ENCODE peak calls at places on chromosomes 16 and 17, in eight cellular contexts. T, W, I, B, U, R, S and V are unnamed samples.

GRCh38 chr16:50314665-50315064 is 48.3 kb downstream of the ADCY7 start:
- DNase-seq in R (no peak), T (no peak), S (no peak), B (no peak), I (no peak), W (no peak), U (no peak), V (no peak)

GRCh38 chr17:3665834-3666233 is 2.5 kb downstream of the TAX1BP3 start:
- DNase-seq in B (no peak), I (no peak), S (no peak), W (no peak), U (no peak), R (no peak), T (no peak), V (no peak)

GRCh38 chr16:66925322-66925840 is at the start of gene RRAD:
- DNase-seq in U (peak), I (no peak), T (peak), B (peak), S (no peak), W (peak), R (no peak), V (no peak)

GRCh38 chr17:3535253-3535995 is 22.2 kb downstream of the TRPV3 start:
- DNase-seq in I (no peak), T (peak), B (peak), W (peak), S (no peak), U (peak), R (peak), V (peak)

GRCh38 chr17:48503747-48504146 is 27.1 kb downstream of the HOXB1 start:
- DNase-seq in U (no peak), T (no peak), I (no peak), B (no peak), W (no peak), R (no peak), S (no peak), V (no peak)

GRCh38 chr17:41792835-41793748 is 6.6 kb upstream of the JUP start:
- DNase-seq in W (no peak), B (peak), U (peak), R (peak), I (peak), S (peak), T (peak), V (no peak)

GRCh38 chr17:33121756-33122155 is 130.1 kb downstream of the SPACA3 start:
- DNase-seq in T (no peak), U (no peak), R (no peak), S (no peak), I (no peak), W (no peak), B (no peak), V (no peak)

GRCh38 chr16:87062569-87063442 is 254.4 kb downstream of the C16orf95 start:
- DNase-seq in W (peak), T (peak), R (peak), I (peak), S (peak), U (peak), B (peak), V (peak)

GRCh38 chr17:77375526-77375916 is 234.8 kb downstream of the SEC14L1 start:
- DNase-seq in W (no peak), T (no peak), R (no peak), I (no peak), U (peak), B (no peak), S (no peak), V (no peak)

GRCh38 chr16:1265826-1266225 is 10.0 kb downstream of the TPSD1 start:
- DNase-seq in S (no peak), T (no peak), W (no peak), U (no peak), R (no peak), B (no peak), I (no peak), V (no peak)

GRCh38 chr16:72285728-72286127 is 113.8 kb upstream of the PMFBP1 start:
- DNase-seq in U (no peak), B (no peak), S (no peak), W (no peak), R (peak), T (no peak), I (no peak), V (no peak)

GRCh38 chr17:50129946-50130777 is at the start of gene SAMD14:
- DNase-seq in R (no peak), W (no peak), S (no peak), B (no peak), T (no peak), I (no peak), U (peak), V (no peak)

GRCh38 chr17:42766124-42766523 is 5.1 kb downstream of the RAMP2 start:
- DNase-seq in U (no peak), I (no peak), W (no peak), T (no peak), R (no peak), B (no peak), S (no peak), V (no peak)

GRCh38 chr16:87584271-87584670 is 18.0 kb upstream of the JPH3 start:
- DNase-seq in I (no peak), W (no peak), U (no peak), R (no peak), T (no peak), B (no peak), S (no peak), V (no peak)

GRCh38 chr17:41058741-41059140 is 1.2 kb downstream of the KRTAP2-3 start:
- DNase-seq in T (no peak), U (no peak), B (no peak), S (no peak), I (no peak), W (no peak), R (no peak), V (no peak)

GRCh38 chr17:75392559-75392958 is 12.9 kb downstream of the GRB2 start:
- DNase-seq in T (no peak), B (no peak), R (no peak), I (no peak), U (no peak), W (no peak), S (no peak), V (no peak)

GRCh38 chr16:17387226-17387625 is 83.5 kb downstream of the XYLT1 start:
- DNase-seq in W (no peak), R (no peak), S (no peak), B (no peak), U (no peak), T (no peak), I (no peak), V (no peak)

DNA sequence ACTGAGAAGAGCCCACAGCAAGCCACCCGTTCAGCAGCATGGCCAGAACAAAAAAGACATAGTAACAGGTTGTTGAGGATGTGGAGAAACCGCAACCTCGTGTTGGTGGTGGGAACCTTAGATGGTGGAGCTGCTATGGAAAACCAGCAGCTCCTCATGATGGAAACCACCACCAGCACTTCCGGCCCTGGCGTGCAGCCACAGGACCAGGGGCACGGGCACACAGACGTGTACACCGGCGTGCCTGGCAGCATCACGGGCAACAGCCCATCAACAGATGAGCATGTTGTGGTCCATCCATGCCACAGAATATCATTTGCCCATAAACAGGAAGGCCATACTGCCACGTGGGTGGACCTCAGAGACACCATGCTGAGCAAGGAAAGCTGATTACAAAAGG is 11.9 kb downstream of the CTU2 start:
- DNase-seq in R (no peak), U (no peak), B (no peak), T (no peak), I (no peak), S (no peak), W (no peak), V (no peak)
- TF ChIP-seq POLR2A in R (no peak), U (peak), B (no peak), T (no peak), I (no peak), S (no peak), W (no peak), V (no peak)

GRCh38 chr16:30092373-30093010 is 768 bp upstream of the TBX6 start:
- DNase-seq in B (peak), W (peak), T (peak), U (peak), I (no peak), S (peak), R (peak), V (peak)
- TF ChIP-seq POLR2A in B (no peak), W (no peak), T (no peak), U (peak), I (no peak), S (peak), R (peak), V (peak)

DNA sequence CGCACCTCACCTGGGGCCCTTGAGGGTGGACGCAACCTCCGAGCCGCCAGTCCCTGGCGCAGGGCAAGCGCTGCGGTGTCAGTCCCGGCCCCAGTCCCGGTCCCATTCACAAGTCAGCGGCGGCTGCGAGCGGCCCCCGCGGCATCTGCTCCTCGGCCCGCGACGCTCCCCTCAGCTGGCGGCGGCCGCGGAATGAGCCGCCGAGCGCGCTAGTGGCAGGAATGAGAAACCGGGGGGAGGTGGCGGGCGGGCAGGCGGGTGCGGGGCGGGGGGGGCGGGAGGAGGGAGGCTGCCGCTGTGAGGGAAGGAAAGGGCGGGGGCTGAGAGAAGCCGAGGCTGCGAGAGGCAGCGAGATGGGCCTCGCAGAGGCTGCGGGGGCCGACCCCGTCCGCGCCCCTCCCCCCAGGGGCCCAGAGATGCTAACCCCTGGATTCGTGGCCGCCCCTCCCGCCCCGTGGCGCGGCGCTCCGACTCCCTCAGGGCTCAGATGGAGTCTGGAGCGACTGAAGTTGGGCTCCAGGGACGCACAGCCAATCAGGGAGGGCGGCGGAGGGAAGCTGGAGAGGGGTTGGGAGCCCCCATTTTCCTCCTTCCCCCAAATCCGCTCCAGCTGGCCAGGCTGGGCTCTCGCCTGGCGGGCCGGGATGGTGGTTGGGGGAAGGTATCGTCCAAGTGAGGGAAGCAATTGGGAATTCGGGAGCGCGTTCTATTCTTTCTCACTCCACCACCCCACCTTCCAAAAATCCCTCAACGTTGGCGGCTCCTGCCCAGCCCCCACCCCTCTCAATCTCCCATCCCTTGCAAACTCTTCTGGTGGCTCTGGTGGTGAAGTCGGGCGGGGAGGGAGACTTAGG is at the start of gene CDH11:
- DNase-seq in B (peak), I (no peak), W (peak), R (no peak), S (peak), U (no peak), T (peak), V (no peak)
- TF ChIP-seq POLR2A in B (peak), I (peak), W (no peak), R (no peak), S (no peak), U (no peak), T (no peak), V (no peak)

DNA sequence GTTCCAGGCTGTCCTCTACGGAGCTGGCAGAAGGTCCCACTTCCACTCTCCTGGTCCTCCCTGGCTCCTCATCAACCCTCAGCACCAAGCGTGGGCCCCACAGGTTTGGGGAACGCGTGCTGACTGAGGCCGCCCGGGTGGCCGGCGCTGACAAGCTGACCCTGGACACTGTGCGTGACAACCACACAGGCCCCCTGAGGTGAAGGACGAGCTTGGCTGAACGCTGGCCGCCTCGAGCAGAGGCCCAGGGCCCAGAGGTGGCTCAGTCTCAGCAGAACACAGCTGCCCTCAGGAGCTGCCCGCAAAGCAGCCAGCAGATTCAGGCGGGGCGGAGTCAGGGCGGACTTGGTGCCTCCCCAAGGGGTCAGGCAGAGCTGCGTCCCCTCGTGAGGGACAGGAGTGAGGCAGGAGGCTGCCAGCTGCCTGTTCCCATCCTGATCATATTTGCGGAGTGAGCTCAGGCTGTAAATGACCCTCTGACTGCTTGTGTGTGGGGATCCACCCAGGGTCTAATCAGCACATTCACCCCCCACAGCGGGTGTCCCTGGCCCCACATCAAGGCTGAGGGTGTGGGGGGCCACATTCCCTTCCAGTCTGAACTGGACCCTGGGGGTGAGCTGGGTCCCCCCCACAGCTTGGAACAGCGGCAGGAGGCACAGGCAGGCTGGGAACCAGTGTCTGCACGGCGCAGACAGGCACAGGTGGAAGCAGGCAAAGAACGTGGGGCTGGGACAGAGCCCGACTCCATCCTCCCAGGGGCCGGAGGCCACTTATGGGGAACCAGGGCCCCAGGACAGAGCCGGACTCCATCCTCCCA is 105.1 kb upstream of the METRNL start:
- DNase-seq in I (no peak), S (no peak), T (no peak), R (no peak), B (no peak), W (no peak), U (no peak), V (no peak)
- TF ChIP-seq POLR2A in I (no peak), S (no peak), T (no peak), R (no peak), B (no peak), W (no peak), U (no peak), V (no peak)

DNA sequence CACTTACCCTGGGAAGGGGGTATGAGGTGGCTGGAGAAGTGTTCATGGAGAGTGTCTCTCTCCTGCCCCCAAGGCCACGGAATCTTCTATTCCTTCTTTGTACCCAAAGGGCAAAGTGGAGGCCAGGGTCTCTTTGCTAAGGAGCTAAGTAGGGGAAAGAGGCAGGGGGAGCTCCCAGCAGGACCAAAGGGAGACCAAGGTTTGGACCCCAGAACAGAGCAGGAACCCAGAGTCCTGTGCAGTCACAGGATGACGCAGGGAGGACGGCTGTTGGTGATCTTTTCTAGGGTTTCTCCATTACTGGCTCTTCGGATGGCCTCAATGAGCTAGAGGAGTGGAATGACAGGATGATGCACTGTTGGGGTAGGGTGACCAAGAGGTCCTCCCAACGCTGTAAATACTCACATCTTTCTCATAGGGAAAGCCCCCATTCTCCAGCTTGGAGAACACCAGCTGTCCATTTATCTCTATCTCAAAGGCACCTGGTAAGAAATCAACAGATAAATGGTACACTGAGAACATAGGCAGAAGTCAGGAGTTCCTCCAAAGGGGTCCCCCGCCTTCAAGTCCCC is 966 bp downstream of the MIEN1 start:
- DNase-seq in W (no peak), S (no peak), T (no peak), U (no peak), I (no peak), B (no peak), R (no peak), V (no peak)
- TF ChIP-seq POLR2A in W (no peak), S (no peak), T (no peak), U (no peak), I (no peak), B (no peak), R (no peak), V (no peak)

GRCh38 chr16:88760424-88761142 is 24.4 kb downstream of the PIEZO1 start:
- DNase-seq in I (no peak), R (no peak), W (no peak), U (no peak), B (no peak), S (peak), T (peak), V (no peak)

GRCh38 chr16:88762258-88762870 is 22.7 kb downstream of the PIEZO1 start:
- DNase-seq in R (no peak), B (no peak), S (no peak), U (no peak), T (no peak), I (no peak), W (no peak), V (no peak)

GRCh38 chr16:88761830-88762229 is 23.2 kb downstream of the PIEZO1 start:
- DNase-seq in U (no peak), I (no peak), B (no peak), W (no peak), R (no peak), T (peak), S (peak), V (no peak)

GRCh38 chr16:88759976-88760350 is 25.1 kb downstream of the PIEZO1 start:
- DNase-seq in B (no peak), I (no peak), S (no peak), R (no peak), W (no peak), U (no peak), T (no peak), V (no peak)

GRCh38 chr16:88761143-88761534 is 23.9 kb downstream of the PIEZO1 start:
- DNase-seq in S (no peak), T (no peak), I (no peak), R (no peak), B (no peak), U (no peak), W (no peak), V (no peak)
- TF ChIP-seq POLR2A in S (no peak), T (no peak), I (no peak), R (no peak), B (no peak), U (no peak), W (no peak), V (no peak)

DNA sequence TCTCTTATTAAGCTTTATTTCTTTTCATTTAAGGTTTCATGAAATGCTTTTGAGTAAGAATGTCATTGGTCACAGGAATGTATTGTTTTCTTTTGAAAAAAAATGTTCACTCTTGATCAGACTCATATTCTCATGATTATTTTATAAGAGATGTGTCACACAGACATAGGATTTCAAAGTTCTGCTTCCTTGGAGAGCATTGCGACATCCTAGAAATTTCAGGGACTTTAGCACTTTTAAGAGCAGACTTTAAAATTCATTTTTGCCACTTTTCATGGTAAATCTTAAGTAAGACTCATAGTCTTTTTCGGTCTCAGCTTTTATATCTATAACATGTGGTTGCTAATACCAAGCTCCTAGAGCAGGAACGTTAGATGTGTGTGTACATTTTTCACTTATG is 314.7 kb downstream of the CDH8 start:
- DNase-seq in R (no peak), S (no peak), T (no peak), B (no peak), W (no peak), U (no peak), I (no peak), V (no peak)
- TF ChIP-seq POLR2A in R (no peak), S (no peak), T (no peak), B (no peak), W (no peak), U (no peak), I (no peak), V (no peak)

DNA sequence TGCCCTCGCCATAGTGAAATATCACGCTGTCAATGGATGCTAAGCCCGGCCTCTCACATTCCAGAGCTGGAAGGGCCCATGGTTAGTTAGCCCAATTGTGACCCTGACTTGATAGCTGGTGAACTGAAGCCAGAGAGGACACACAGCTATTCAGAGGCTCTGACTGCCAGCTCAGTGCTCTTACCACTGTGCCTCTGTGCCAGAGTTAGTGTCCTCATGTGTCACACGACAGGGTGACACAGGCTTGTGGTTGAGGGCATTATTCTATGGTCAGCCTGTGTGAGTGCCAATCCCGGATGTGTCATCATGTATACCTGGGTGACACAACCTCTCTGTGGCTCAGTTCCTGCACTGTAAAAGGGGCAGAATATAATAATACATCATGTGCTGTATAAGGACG is 2.5 kb upstream of the MT1X start:
- DNase-seq in T (no peak), B (no peak), W (no peak), R (peak), I (no peak), U (no peak), S (no peak), V (no peak)
- TF ChIP-seq POLR2A in T (no peak), B (no peak), W (no peak), R (no peak), I (no peak), U (no peak), S (no peak), V (no peak)